ENCODE peak calls at places on chromosomes 13 and 19, in nine cellular contexts. One of them, this sample, is unnamed.

GRCh38 chr13:61162636-61163035 is 253.0 kb downstream of the PCDH20 start:
- DNase-seq in foreskin fibroblast: no peak
- DNase-seq in A172: no peak
- DNase-seq in fibroblast of lung: no peak
- DNase-seq in posterior cingulate gyrus: no peak
- DNase-seq in ELF-1: no peak
- DNase-seq in AG04450: no peak
- DNase-seq in stimulated activated CD8-positive, alpha-beta memory T cell treated with anti-CD3 and anti-CD28 coated beads, Interleukin-7, amount 100 ng/mL, for 48 hours: no peak
- DNase-seq in CD8-positive, alpha-beta memory T cell: no peak
- DNase-seq in this sample: no peak

GRCh38 chr19:52689804-52690394 is 44.9 kb downstream of the ZNF611 start:
- DNase-seq in foreskin fibroblast: peak
- DNase-seq in A172: no peak
- DNase-seq in fibroblast of lung: no peak
- DNase-seq in posterior cingulate gyrus: peak
- DNase-seq in ELF-1: peak
- DNase-seq in AG04450: no peak
- DNase-seq in stimulated activated CD8-positive, alpha-beta memory T cell treated with anti-CD3 and anti-CD28 coated beads, Interleukin-7, amount 100 ng/mL, for 48 hours: peak
- DNase-seq in CD8-positive, alpha-beta memory T cell: peak
- DNase-seq in this sample: peak

GRCh38 chr19:10419646-10420443 is 493 bp upstream of the PDE4A start:
- DNase-seq in foreskin fibroblast: peak
- DNase-seq in A172: peak
- DNase-seq in fibroblast of lung: peak
- DNase-seq in posterior cingulate gyrus: peak
- DNase-seq in ELF-1: peak
- DNase-seq in AG04450: no peak
- DNase-seq in stimulated activated CD8-positive, alpha-beta memory T cell treated with anti-CD3 and anti-CD28 coated beads, Interleukin-7, amount 100 ng/mL, for 48 hours: peak
- DNase-seq in CD8-positive, alpha-beta memory T cell: no peak
- DNase-seq in this sample: peak

GRCh38 chr19:4052993-4053422 is 13.7 kb downstream of the ZBTB7A start:
- DNase-seq in foreskin fibroblast: no peak
- DNase-seq in A172: peak
- DNase-seq in fibroblast of lung: no peak
- DNase-seq in posterior cingulate gyrus: no peak
- DNase-seq in ELF-1: no peak
- DNase-seq in AG04450: no peak
- DNase-seq in stimulated activated CD8-positive, alpha-beta memory T cell treated with anti-CD3 and anti-CD28 coated beads, Interleukin-7, amount 100 ng/mL, for 48 hours: no peak
- DNase-seq in CD8-positive, alpha-beta memory T cell: no peak
- DNase-seq in this sample: no peak

GRCh38 chr19:7748756-7749155 is 1.4 kb upstream of the CD209 start:
- DNase-seq in foreskin fibroblast: no peak
- DNase-seq in A172: peak
- DNase-seq in fibroblast of lung: no peak
- DNase-seq in posterior cingulate gyrus: no peak
- DNase-seq in ELF-1: peak
- DNase-seq in AG04450: no peak
- DNase-seq in stimulated activated CD8-positive, alpha-beta memory T cell treated with anti-CD3 and anti-CD28 coated beads, Interleukin-7, amount 100 ng/mL, for 48 hours: no peak
- DNase-seq in CD8-positive, alpha-beta memory T cell: no peak
- DNase-seq in this sample: no peak

GRCh38 chr19:30419581-30420180 is 47.5 kb downstream of the ZNF536 start:
- DNase-seq in foreskin fibroblast: peak
- DNase-seq in A172: no peak
- DNase-seq in fibroblast of lung: no peak
- DNase-seq in posterior cingulate gyrus: peak
- DNase-seq in ELF-1: no peak
- DNase-seq in AG04450: no peak
- DNase-seq in stimulated activated CD8-positive, alpha-beta memory T cell treated with anti-CD3 and anti-CD28 coated beads, Interleukin-7, amount 100 ng/mL, for 48 hours: no peak
- DNase-seq in CD8-positive, alpha-beta memory T cell: no peak
- DNase-seq in this sample: peak

GRCh38 chr19:52533901-52534300 is 6.4 kb downstream of the ZNF808 start:
- DNase-seq in foreskin fibroblast: no peak
- DNase-seq in A172: no peak
- DNase-seq in fibroblast of lung: no peak
- DNase-seq in posterior cingulate gyrus: no peak
- DNase-seq in ELF-1: peak
- DNase-seq in AG04450: no peak
- DNase-seq in stimulated activated CD8-positive, alpha-beta memory T cell treated with anti-CD3 and anti-CD28 coated beads, Interleukin-7, amount 100 ng/mL, for 48 hours: no peak
- DNase-seq in CD8-positive, alpha-beta memory T cell: no peak
- DNase-seq in this sample: no peak

GRCh38 chr13:49308977-49309408 is 61.3 kb downstream of the CDADC1 start:
- DNase-seq in foreskin fibroblast: no peak
- DNase-seq in A172: no peak
- DNase-seq in fibroblast of lung: peak
- DNase-seq in posterior cingulate gyrus: no peak
- DNase-seq in ELF-1: no peak
- DNase-seq in AG04450: no peak
- DNase-seq in stimulated activated CD8-positive, alpha-beta memory T cell treated with anti-CD3 and anti-CD28 coated beads, Interleukin-7, amount 100 ng/mL, for 48 hours: no peak
- DNase-seq in CD8-positive, alpha-beta memory T cell: no peak
- DNase-seq in this sample: no peak

GRCh38 chr13:110618780-110619179 is 3.4 kb downstream of the NAXD start:
- DNase-seq in foreskin fibroblast: no peak
- DNase-seq in A172: no peak
- DNase-seq in fibroblast of lung: no peak
- DNase-seq in posterior cingulate gyrus: no peak
- DNase-seq in ELF-1: no peak
- DNase-seq in AG04450: no peak
- DNase-seq in stimulated activated CD8-positive, alpha-beta memory T cell treated with anti-CD3 and anti-CD28 coated beads, Interleukin-7, amount 100 ng/mL, for 48 hours: no peak
- DNase-seq in CD8-positive, alpha-beta memory T cell: no peak
- DNase-seq in this sample: no peak

GRCh38 chr19:18023596-18024212 is 15.7 kb downstream of the ARRDC2 start:
- DNase-seq in foreskin fibroblast: no peak
- DNase-seq in A172: no peak
- DNase-seq in fibroblast of lung: no peak
- DNase-seq in posterior cingulate gyrus: peak
- DNase-seq in ELF-1: no peak
- DNase-seq in AG04450: no peak
- DNase-seq in stimulated activated CD8-positive, alpha-beta memory T cell treated with anti-CD3 and anti-CD28 coated beads, Interleukin-7, amount 100 ng/mL, for 48 hours: no peak
- DNase-seq in CD8-positive, alpha-beta memory T cell: peak
- DNase-seq in this sample: no peak

GRCh38 chr19:46413262-46414031 is at the start of gene CCDC8:
- DNase-seq in foreskin fibroblast: peak
- DNase-seq in A172: no peak
- DNase-seq in fibroblast of lung: peak
- DNase-seq in posterior cingulate gyrus: no peak
- DNase-seq in ELF-1: peak
- DNase-seq in AG04450: peak
- DNase-seq in stimulated activated CD8-positive, alpha-beta memory T cell treated with anti-CD3 and anti-CD28 coated beads, Interleukin-7, amount 100 ng/mL, for 48 hours: no peak
- DNase-seq in CD8-positive, alpha-beta memory T cell: no peak
- DNase-seq in this sample: peak

GRCh38 chr13:65090191-65090590 is 2139.9 kb downstream of the PCDH9 start:
- DNase-seq in foreskin fibroblast: no peak
- DNase-seq in A172: no peak
- DNase-seq in fibroblast of lung: no peak
- DNase-seq in posterior cingulate gyrus: no peak
- DNase-seq in ELF-1: no peak
- DNase-seq in AG04450: no peak
- DNase-seq in stimulated activated CD8-positive, alpha-beta memory T cell treated with anti-CD3 and anti-CD28 coated beads, Interleukin-7, amount 100 ng/mL, for 48 hours: no peak
- DNase-seq in CD8-positive, alpha-beta memory T cell: no peak
- DNase-seq in this sample: no peak

GRCh38 chr13:38334845-38335244 is 14.8 kb upstream of the UFM1 start:
- DNase-seq in foreskin fibroblast: no peak
- DNase-seq in A172: no peak
- DNase-seq in fibroblast of lung: no peak
- DNase-seq in posterior cingulate gyrus: no peak
- DNase-seq in ELF-1: no peak
- DNase-seq in AG04450: no peak
- DNase-seq in stimulated activated CD8-positive, alpha-beta memory T cell treated with anti-CD3 and anti-CD28 coated beads, Interleukin-7, amount 100 ng/mL, for 48 hours: no peak
- DNase-seq in CD8-positive, alpha-beta memory T cell: no peak
- DNase-seq in this sample: no peak

GRCh38 chr19:14460935-14461334 is 14.2 kb downstream of the PTGER1 start:
- DNase-seq in foreskin fibroblast: no peak
- DNase-seq in A172: no peak
- DNase-seq in fibroblast of lung: no peak
- DNase-seq in posterior cingulate gyrus: no peak
- DNase-seq in ELF-1: no peak
- DNase-seq in AG04450: no peak
- DNase-seq in stimulated activated CD8-positive, alpha-beta memory T cell treated with anti-CD3 and anti-CD28 coated beads, Interleukin-7, amount 100 ng/mL, for 48 hours: no peak
- DNase-seq in CD8-positive, alpha-beta memory T cell: no peak
- DNase-seq in this sample: no peak

GRCh38 chr13:99660101-99660500 is 158.8 kb downstream of the TM9SF2 start:
- DNase-seq in foreskin fibroblast: no peak
- DNase-seq in A172: no peak
- DNase-seq in fibroblast of lung: no peak
- DNase-seq in posterior cingulate gyrus: no peak
- DNase-seq in ELF-1: no peak
- DNase-seq in AG04450: no peak
- DNase-seq in stimulated activated CD8-positive, alpha-beta memory T cell treated with anti-CD3 and anti-CD28 coated beads, Interleukin-7, amount 100 ng/mL, for 48 hours: no peak
- DNase-seq in CD8-positive, alpha-beta memory T cell: no peak
- DNase-seq in this sample: no peak

GRCh38 chr13:74129500-74130144 is 4.6 kb downstream of the KLF12 start:
- DNase-seq in foreskin fibroblast: no peak
- DNase-seq in A172: no peak
- DNase-seq in fibroblast of lung: peak
- DNase-seq in posterior cingulate gyrus: no peak
- DNase-seq in ELF-1: no peak
- DNase-seq in AG04450: no peak
- DNase-seq in stimulated activated CD8-positive, alpha-beta memory T cell treated with anti-CD3 and anti-CD28 coated beads, Interleukin-7, amount 100 ng/mL, for 48 hours: no peak
- DNase-seq in CD8-positive, alpha-beta memory T cell: peak
- DNase-seq in this sample: peak

GRCh38 chr19:17302391-17303166 is 646 bp downstream of the ABHD8 start:
- DNase-seq in foreskin fibroblast: no peak
- DNase-seq in A172: no peak
- DNase-seq in fibroblast of lung: no peak
- DNase-seq in posterior cingulate gyrus: peak
- DNase-seq in ELF-1: peak
- DNase-seq in AG04450: no peak
- DNase-seq in stimulated activated CD8-positive, alpha-beta memory T cell treated with anti-CD3 and anti-CD28 coated beads, Interleukin-7, amount 100 ng/mL, for 48 hours: no peak
- DNase-seq in CD8-positive, alpha-beta memory T cell: no peak
- DNase-seq in this sample: no peak

GRCh38 chr19:29714953-29715694 is at the start of gene C19orf12:
- DNase-seq in foreskin fibroblast: peak
- DNase-seq in A172: peak
- DNase-seq in fibroblast of lung: peak
- DNase-seq in posterior cingulate gyrus: peak
- DNase-seq in ELF-1: peak
- DNase-seq in AG04450: no peak
- DNase-seq in stimulated activated CD8-positive, alpha-beta memory T cell treated with anti-CD3 and anti-CD28 coated beads, Interleukin-7, amount 100 ng/mL, for 48 hours: peak
- DNase-seq in CD8-positive, alpha-beta memory T cell: peak
- DNase-seq in this sample: peak

GRCh38 chr13:46339035-46339666 is 47.9 kb downstream of the RUBCNL start:
- DNase-seq in foreskin fibroblast: peak
- DNase-seq in A172: peak
- DNase-seq in fibroblast of lung: peak
- DNase-seq in posterior cingulate gyrus: no peak
- DNase-seq in ELF-1: no peak
- DNase-seq in AG04450: no peak
- DNase-seq in stimulated activated CD8-positive, alpha-beta memory T cell treated with anti-CD3 and anti-CD28 coated beads, Interleukin-7, amount 100 ng/mL, for 48 hours: no peak
- DNase-seq in CD8-positive, alpha-beta memory T cell: no peak
- DNase-seq in this sample: no peak

GRCh38 chr13:84137292-84137691 is 255.0 kb upstream of the SLITRK1 start:
- DNase-seq in foreskin fibroblast: no peak
- DNase-seq in A172: peak
- DNase-seq in fibroblast of lung: no peak
- DNase-seq in posterior cingulate gyrus: no peak
- DNase-seq in ELF-1: no peak
- DNase-seq in AG04450: no peak
- DNase-seq in stimulated activated CD8-positive, alpha-beta memory T cell treated with anti-CD3 and anti-CD28 coated beads, Interleukin-7, amount 100 ng/mL, for 48 hours: no peak
- DNase-seq in CD8-positive, alpha-beta memory T cell: peak
- DNase-seq in this sample: no peak

GRCh38 chr19:55208880-55209429 is 346 bp downstream of the PTPRH start:
- DNase-seq in foreskin fibroblast: no peak
- DNase-seq in A172: peak
- DNase-seq in fibroblast of lung: no peak
- DNase-seq in posterior cingulate gyrus: no peak
- DNase-seq in ELF-1: no peak
- DNase-seq in AG04450: no peak
- DNase-seq in stimulated activated CD8-positive, alpha-beta memory T cell treated with anti-CD3 and anti-CD28 coated beads, Interleukin-7, amount 100 ng/mL, for 48 hours: no peak
- DNase-seq in CD8-positive, alpha-beta memory T cell: no peak
- DNase-seq in this sample: peak

GRCh38 chr19:31139871-31140505 is 209.2 kb downstream of the TSHZ3 start:
- DNase-seq in foreskin fibroblast: peak
- DNase-seq in A172: peak
- DNase-seq in fibroblast of lung: peak
- DNase-seq in posterior cingulate gyrus: no peak
- DNase-seq in ELF-1: no peak
- DNase-seq in AG04450: peak
- DNase-seq in stimulated activated CD8-positive, alpha-beta memory T cell treated with anti-CD3 and anti-CD28 coated beads, Interleukin-7, amount 100 ng/mL, for 48 hours: no peak
- DNase-seq in CD8-positive, alpha-beta memory T cell: no peak
- DNase-seq in this sample: peak